ENCODE peak calls at places on chromosomes 3 and 15, in eight cellular contexts. M is activated CD8-positive, alpha-beta memory T cell treated with anti-CD3 and anti-CD28 coated beads, Interleukin-2, amount 50 U/mL, for 4 hours; K is sigmoid colon; A is HuH-7; X is posterior cingulate gyrus; W is HT1080; F is AG04450; V is SJCRH30. L is an unnamed sample.

GRCh38 chr15:41891946-41892345 is 1.9 kb downstream of the SPTBN5 start:
- DNase-seq in F (no peak), X (no peak), K (no peak), V (peak), W (no peak), A (no peak), M (no peak), L (no peak)

GRCh38 chr3:136778865-136779264 is 26.7 kb upstream of the STAG1 start:
- DNase-seq in M (no peak), K (no peak), X (no peak), F (no peak), A (no peak), W (no peak), V (no peak), L (no peak)

GRCh38 chr3:78116874-78117273 is 1077.0 kb downstream of the ROBO2 start:
- DNase-seq in V (peak), K (no peak), A (no peak), W (peak), F (no peak), X (no peak), M (no peak), L (no peak)

GRCh38 chr3:180072786-180073185 is 36.0 kb upstream of the PEX5L start:
- DNase-seq in F (no peak), M (no peak), K (no peak), W (no peak), V (no peak), X (no peak), A (no peak), L (no peak)

GRCh38 chr3:188067932-188068331 is 86.0 kb upstream of the LPP start:
- DNase-seq in X (no peak), M (no peak), V (no peak), W (peak), K (no peak), A (no peak), F (no peak), L (no peak)

GRCh38 chr3:126959921-126960603 is 22.9 kb upstream of the PLXNA1 start:
- DNase-seq in F (no peak), M (peak), X (no peak), W (peak), K (peak), V (no peak), A (no peak), L (peak)

GRCh38 chr3:152282813-152283212 is 14.1 kb downstream of the MBNL1 start:
- DNase-seq in V (no peak), K (no peak), F (no peak), A (no peak), X (no peak), W (no peak), M (no peak), L (no peak)

GRCh38 chr3:2454865-2455264 is 356.2 kb downstream of the CNTN4 start:
- DNase-seq in M (no peak), F (no peak), V (no peak), A (no peak), K (no peak), X (no peak), W (no peak), L (no peak)

GRCh38 chr3:2166552-2166951 is 67.9 kb downstream of the CNTN4 start:
- DNase-seq in X (no peak), F (no peak), A (peak), K (no peak), M (no peak), W (no peak), V (no peak), L (no peak)

GRCh38 chr15:54519577-54519976 is 541.3 kb downstream of the UNC13C start:
- DNase-seq in K (no peak), A (no peak), X (no peak), M (no peak), W (no peak), V (no peak), F (no peak), L (no peak)

GRCh38 chr3:11826628-11827265 is 19.9 kb downstream of the TAMM41 start:
- DNase-seq in W (no peak), A (no peak), X (no peak), V (no peak), F (peak), M (no peak), K (no peak), L (no peak)

GRCh38 chr15:52486003-52486996 is 42.4 kb downstream of the MYO5A start:
- DNase-seq in V (no peak), M (no peak), F (no peak), A (no peak), W (no peak), X (peak), K (no peak), L (no peak)

GRCh38 chr15:100114100-100114499 is 227.7 kb downstream of the ADAMTS17 start:
- DNase-seq in F (peak), A (no peak), X (no peak), W (peak), V (no peak), M (no peak), K (peak), L (no peak)

GRCh38 chr15:90004671-90005070 is 3.5 kb downstream of the ZNF710 start:
- DNase-seq in K (peak), W (peak), F (peak), A (no peak), V (no peak), X (no peak), M (no peak), L (no peak)

GRCh38 chr3:183306798-183307671 is 54.0 kb downstream of the B3GNT5 start:
- DNase-seq in F (no peak), W (peak), V (peak), X (peak), A (peak), K (peak), M (peak), L (peak)